ENCODE peak calls at places on chromosome 14, in seven cellular contexts. I, U, V, O, T, Q and X are unnamed samples.

GRCh38 chr14:105065280-105066228 is at the start of gene GPR132:
- DNase-seq in V (no peak), I (no peak), Q (peak; percentile 98), U (peak; percentile 90), T (no peak), O (peak; percentile 55), X (peak; percentile 85)

GRCh38 chr14:53011053-53011462 is 60.2 kb upstream of the FERMT2 start:
- DNase-seq in U (no peak), O (no peak), Q (no peak), I (peak; percentile 61), T (peak; percentile 100), V (peak; percentile 96), X (no peak)

GRCh38 chr14:55807059-55807499 is 227.1 kb downstream of the KTN1 start:
- DNase-seq in V (peak; percentile 76), O (peak; percentile 93), Q (peak; percentile 82), I (no peak), U (peak; percentile 26), T (peak; percentile 52), X (peak; percentile 67)

GRCh38 chr14:51616724-51617409 is 34.8 kb upstream of the FRMD6 start:
- DNase-seq in T (peak; percentile 83), U (no peak), I (peak; percentile 15), V (peak; percentile 96), Q (no peak), O (no peak), X (no peak)

GRCh38 chr14:34099630-34100029 is 148.8 kb upstream of the EGLN3 start:
- DNase-seq in O (no peak), Q (no peak), U (no peak), I (no peak), V (no peak), T (no peak), X (no peak)

GRCh38 chr14:61670576-61670975 is 24.7 kb upstream of the HIF1A start:
- DNase-seq in T (no peak), O (no peak), V (no peak), Q (no peak), U (no peak), I (no peak), X (no peak)

GRCh38 chr14:101961011-101961721 is 3.2 kb upstream of the DYNC1H1 start:
- DNase-seq in Q (peak; percentile 86), U (peak; percentile 61), I (peak; percentile 77), O (peak; percentile 78), T (no peak), V (peak; percentile 67), X (peak; percentile 65)

GRCh38 chr14:69045857-69046351 is 66.8 kb upstream of the ACTN1 start:
- DNase-seq in U (no peak), I (no peak), O (no peak), T (peak; percentile 48), Q (no peak), V (no peak), X (no peak)

GRCh38 chr14:102616799-102617198 is 24.4 kb downstream of the RCOR1 start:
- DNase-seq in I (no peak), T (no peak), U (no peak), Q (no peak), V (no peak), O (no peak), X (no peak)

GRCh38 chr14:56271988-56272387 is 153.8 kb downstream of the PELI2 start:
- DNase-seq in Q (no peak), U (no peak), I (no peak), T (no peak), V (peak; percentile 70), O (no peak), X (no peak)

GRCh38 chr14:44712095-44712822 is 205.2 kb upstream of the FSCB start:
- DNase-seq in I (no peak), V (no peak), U (no peak), O (no peak), Q (no peak), T (no peak), X (no peak)

GRCh38 chr14:49865431-49865859 is 12.9 kb upstream of the NEMF start:
- DNase-seq in V (peak; percentile 62), U (peak; percentile 59), I (peak; percentile 28), O (peak; percentile 80), Q (peak; percentile 88), T (no peak), X (peak; percentile 78)

GRCh38 chr14:88191605-88192004 is 131.5 kb downstream of the KCNK10 start:
- DNase-seq in I (no peak), V (no peak), T (no peak), U (no peak), Q (no peak), O (no peak), X (no peak)

GRCh38 chr14:102911541-102911951 is 10.9 kb upstream of the AMN start:
- DNase-seq in U (no peak), Q (no peak), O (no peak), T (no peak), I (no peak), V (no peak), X (no peak)

GRCh38 chr14:101906645-101907044 is 57.7 kb upstream of the DYNC1H1 start:
- DNase-seq in T (no peak), O (no peak), I (no peak), V (no peak), Q (no peak), U (no peak), X (no peak)

GRCh38 chr14:99995700-99996356 is 69.4 kb upstream of the EVL start:
- DNase-seq in O (peak; percentile 68), I (peak; percentile 77), Q (peak; percentile 70), T (no peak), V (peak; percentile 27), U (peak; percentile 48), X (peak; percentile 41)